ENCODE peak calls at places on chromosomes 6 and 20, in five cellular contexts. One of them, this sample, is unnamed.
A peak's percentile ranks its signal among the peaks of the same experiment; 100 is the strongest.

GRCh38 chr6:157656437-157657005 is 166.5 kb upstream of the SNX9 start:
- DNase-seq in GM12878: no peak
- DNase-seq in SK-N-SH: no peak
- DNase-seq in HCT116: no peak
- DNase-seq in HepG2: no peak
- DNase-seq in this sample: no peak

GRCh38 chr6:31898200-31899011 is 908 bp upstream of the EHMT2 start:
- DNase-seq in GM12878: no peak
- DNase-seq in HepG2: peak; percentile 63
- DNase-seq in SK-N-SH: peak; percentile 44
- DNase-seq in HCT116: peak; percentile 60
- DNase-seq in this sample: peak; percentile 59

GRCh38 chr6:44102527-44102926 is 24.7 kb downstream of the MRPL14 start:
- DNase-seq in HepG2: no peak
- DNase-seq in SK-N-SH: no peak
- DNase-seq in HCT116: no peak
- DNase-seq in GM12878: no peak
- DNase-seq in this sample: no peak

GRCh38 chr20:31860431-31861345 is 9.6 kb downstream of the DUSP15 start:
- DNase-seq in SK-N-SH: no peak
- DNase-seq in HepG2: no peak
- DNase-seq in GM12878: no peak
- DNase-seq in HCT116: no peak
- DNase-seq in this sample: peak; percentile 87

GRCh38 chr6:112332274-112332673 is 14.9 kb upstream of the RFPL4B start:
- DNase-seq in GM12878: no peak
- DNase-seq in HepG2: no peak
- DNase-seq in HCT116: no peak
- DNase-seq in SK-N-SH: no peak
- DNase-seq in this sample: no peak

GRCh38 chr6:43709654-43710303 is 22.2 kb upstream of the MRPS18A start:
- DNase-seq in SK-N-SH: no peak
- DNase-seq in GM12878: no peak
- DNase-seq in HepG2: no peak
- DNase-seq in HCT116: no peak
- DNase-seq in this sample: no peak

GRCh38 chr6:79777713-79778579 is 146.8 kb downstream of the SH3BGRL2 start:
- DNase-seq in HCT116: peak; percentile 43
- DNase-seq in SK-N-SH: peak; percentile 92
- DNase-seq in HepG2: peak; percentile 43
- DNase-seq in GM12878: peak; percentile 40
- DNase-seq in this sample: peak; percentile 66

GRCh38 chr20:37744347-37744746 is 50.5 kb downstream of the CTNNBL1 start:
- DNase-seq in HepG2: no peak
- DNase-seq in GM12878: no peak
- DNase-seq in SK-N-SH: no peak
- DNase-seq in HCT116: no peak
- DNase-seq in this sample: no peak

GRCh38 chr6:42834056-42834455 is 45.4 kb upstream of the RPL7L1 start:
- DNase-seq in HepG2: no peak
- DNase-seq in HCT116: no peak
- DNase-seq in GM12878: no peak
- DNase-seq in SK-N-SH: no peak
- DNase-seq in this sample: no peak

GRCh38 chr6:169190144-169190584 is 63.5 kb downstream of the THBS2 start:
- DNase-seq in GM12878: no peak
- DNase-seq in SK-N-SH: no peak
- DNase-seq in HepG2: no peak
- DNase-seq in HCT116: no peak
- DNase-seq in this sample: no peak

GRCh38 chr6:25655746-25656145 is 3.7 kb downstream of the SCGN start:
- DNase-seq in GM12878: no peak
- DNase-seq in HepG2: no peak
- DNase-seq in SK-N-SH: no peak
- DNase-seq in HCT116: no peak
- DNase-seq in this sample: no peak

GRCh38 chr20:62338294-62338620 is 28.9 kb downstream of the LAMA5 start:
- DNase-seq in SK-N-SH: no peak
- DNase-seq in GM12878: no peak
- DNase-seq in HepG2: no peak
- DNase-seq in HCT116: no peak
- DNase-seq in this sample: no peak

GRCh38 chr6:44224978-44225330 is 1.6 kb downstream of the SLC29A1 start:
- DNase-seq in HepG2: no peak
- DNase-seq in SK-N-SH: no peak
- DNase-seq in GM12878: no peak
- DNase-seq in HCT116: no peak
- DNase-seq in this sample: no peak

GRCh38 chr20:1964659-1965405 is 29.0 kb downstream of the PDYN start:
- DNase-seq in HepG2: no peak
- DNase-seq in SK-N-SH: no peak
- DNase-seq in HCT116: no peak
- DNase-seq in GM12878: no peak
- DNase-seq in this sample: no peak

GRCh38 chr20:8449120-8449519 is 317.1 kb downstream of the PLCB1 start:
- DNase-seq in HCT116: no peak
- DNase-seq in HepG2: no peak
- DNase-seq in GM12878: no peak
- DNase-seq in SK-N-SH: no peak
- DNase-seq in this sample: no peak

GRCh38 chr20:60048634-60049578 is 90.7 kb downstream of the CDH26 start:
- DNase-seq in GM12878: no peak
- DNase-seq in HepG2: no peak
- DNase-seq in HCT116: no peak
- DNase-seq in SK-N-SH: no peak
- DNase-seq in this sample: no peak

GRCh38 chr20:36107881-36108280 is 46.7 kb upstream of the EPB41L1 start:
- DNase-seq in GM12878: no peak
- DNase-seq in HCT116: no peak
- DNase-seq in SK-N-SH: no peak
- DNase-seq in HepG2: peak; percentile 56
- DNase-seq in this sample: no peak
- TF ChIP-seq JUND in GM12878: no peak
- TF ChIP-seq JUND in HCT116: no peak
- TF ChIP-seq JUND in SK-N-SH: no peak
- TF ChIP-seq JUND in HepG2: no peak
- TF ChIP-seq JUND in this sample: no peak

DNA sequence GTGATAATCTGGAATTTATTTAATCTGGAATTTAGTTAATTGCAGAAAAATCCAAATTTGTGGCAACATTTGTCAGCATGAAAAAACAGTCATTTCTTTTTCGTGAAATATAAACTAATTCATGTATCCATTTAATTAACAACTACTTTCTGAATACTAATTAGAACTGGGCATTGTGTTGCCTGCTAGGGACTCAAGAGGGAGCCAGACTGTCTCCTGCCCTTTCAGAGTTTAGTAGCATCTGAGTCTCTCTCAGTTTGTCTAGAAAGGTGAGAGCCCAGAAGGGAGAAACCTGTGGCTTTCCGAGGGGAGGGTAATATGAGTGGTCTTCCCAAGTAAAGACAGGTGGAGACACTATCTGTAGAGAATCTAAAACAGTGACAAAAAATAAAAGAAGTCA is 210.9 kb upstream of the HDDC2 start:
- DNase-seq in GM12878: no peak
- DNase-seq in SK-N-SH: no peak
- DNase-seq in HCT116: peak; percentile 8
- DNase-seq in HepG2: peak; percentile 12
- DNase-seq in this sample: peak; percentile 52
- TF ChIP-seq JUND in GM12878: no peak
- TF ChIP-seq JUND in SK-N-SH: no peak
- TF ChIP-seq JUND in HCT116: no peak
- TF ChIP-seq JUND in HepG2: no peak
- TF ChIP-seq JUND in this sample: no peak

GRCh38 chr6:16623733-16624132 is 137.5 kb downstream of the ATXN1 start:
- DNase-seq in HepG2: no peak
- DNase-seq in HCT116: no peak
- DNase-seq in SK-N-SH: no peak
- DNase-seq in GM12878: no peak
- DNase-seq in this sample: no peak
- TF ChIP-seq JUND in HepG2: no peak
- TF ChIP-seq JUND in HCT116: no peak
- TF ChIP-seq JUND in SK-N-SH: no peak
- TF ChIP-seq JUND in GM12878: no peak
- TF ChIP-seq JUND in this sample: no peak

GRCh38 chr6:3725145-3726015 is 26.1 kb downstream of the PXDC1 start:
- DNase-seq in SK-N-SH: no peak
- DNase-seq in GM12878: no peak
- DNase-seq in HCT116: no peak
- DNase-seq in HepG2: no peak
- DNase-seq in this sample: no peak
- TF ChIP-seq JUND in SK-N-SH: no peak
- TF ChIP-seq JUND in GM12878: no peak
- TF ChIP-seq JUND in HCT116: no peak
- TF ChIP-seq JUND in HepG2: no peak
- TF ChIP-seq JUND in this sample: no peak